ENCODE peak calls at places on chromosome 11, in seven cellular contexts. Q is IMR-90, I is ovary, D is A549, A is NB4, N is HCT116, P is right lobe of liver. S is an unnamed sample.

GRCh38 chr11:7572001-7572712 is 58.4 kb downstream of the PPFIBP2 start:
- DNase-seq in I (no peak), A (no peak), N (no peak), Q (peak), P (no peak), D (peak), S (no peak)

GRCh38 chr11:8810331-8811301 is 100.4 kb upstream of the AKIP1 start:
- DNase-seq in P (peak), Q (peak), D (no peak), I (peak), A (no peak), N (no peak), S (peak)

GRCh38 chr11:69647349-69647748 is 6.4 kb downstream of the CCND1 start:
- DNase-seq in P (peak), A (no peak), I (no peak), D (no peak), Q (no peak), N (no peak), S (no peak)

GRCh38 chr11:27237641-27238040 is 125.4 kb downstream of the CCDC34 start:
- DNase-seq in D (no peak), Q (no peak), N (no peak), A (no peak), I (no peak), P (no peak), S (no peak)

GRCh38 chr11:81874627-81875026 is 859.0 kb downstream of the FAM181B start:
- DNase-seq in N (no peak), I (no peak), Q (no peak), D (no peak), P (no peak), A (no peak), S (no peak)

GRCh38 chr11:20060180-20060579 is 100.1 kb downstream of the DBX1 start:
- DNase-seq in P (no peak), D (no peak), I (no peak), A (no peak), Q (no peak), N (no peak), S (no peak)

GRCh38 chr11:1177020-1177770 is 19.4 kb downstream of the MUC5AC start:
- DNase-seq in I (no peak), D (no peak), N (no peak), P (peak), A (no peak), Q (no peak), S (no peak)

GRCh38 chr11:61627831-61628753 is 47.2 kb upstream of the SYT7 start:
- DNase-seq in D (peak), Q (peak), A (peak), N (peak), I (peak), P (peak), S (peak)

GRCh38 chr11:47511927-47512326 is 41.0 kb downstream of the CELF1 start:
- DNase-seq in A (no peak), D (no peak), Q (no peak), I (no peak), N (no peak), P (no peak), S (no peak)

GRCh38 chr11:70063555-70063954 is 14.6 kb upstream of the ANO1 start:
- DNase-seq in Q (no peak), A (no peak), P (no peak), D (no peak), N (peak), I (no peak), S (peak)

GRCh38 chr11:77197626-77198320 is 69.7 kb downstream of the MYO7A start:
- DNase-seq in A (no peak), I (peak), Q (no peak), D (no peak), P (peak), N (no peak), S (no peak)

GRCh38 chr11:70065318-70066135 is 12.6 kb upstream of the ANO1 start:
- DNase-seq in P (no peak), N (no peak), D (no peak), Q (no peak), A (no peak), I (no peak), S (no peak)

GRCh38 chr11:130472434-130472961 is 24.1 kb downstream of the ADAMTS15 start:
- DNase-seq in N (no peak), Q (no peak), I (no peak), P (no peak), A (no peak), D (no peak), S (no peak)

GRCh38 chr11:60931897-60932296 is 7.6 kb downstream of the TMEM132A start:
- DNase-seq in A (no peak), Q (no peak), D (no peak), N (no peak), I (no peak), P (no peak), S (no peak)

GRCh38 chr11:405323-405975 is 9.3 kb downstream of the SIGIRR start:
- DNase-seq in I (no peak), P (peak), N (no peak), Q (no peak), A (no peak), D (no peak), S (no peak)

GRCh38 chr11:28938091-28938490 is 829.9 kb downstream of the METTL15 start:
- DNase-seq in A (no peak), D (no peak), I (no peak), Q (peak), N (no peak), P (no peak), S (no peak)
- TF ChIP-seq POLR2A in A (no peak), D (no peak), I (no peak), Q (no peak), N (no peak), P (no peak), S (no peak)

GRCh38 chr11:116217006-116217405 is 555.8 kb downstream of the BUD13 start:
- DNase-seq in Q (peak), A (peak), I (no peak), D (peak), N (peak), P (no peak), S (no peak)
- H3K4me3 ChIP-seq in Q (no peak), A (no peak), I (no peak), D (no peak), N (no peak), P (no peak), S (no peak)

GRCh38 chr11:34114014-34114413 is 8.6 kb downstream of the NAT10 start:
- DNase-seq in I (no peak), Q (no peak), N (no peak), P (no peak), A (no peak), D (no peak), S (no peak)

GRCh38 chr11:34111722-34112270 is 6.4 kb downstream of the NAT10 start:
- DNase-seq in D (no peak), N (no peak), A (no peak), Q (no peak), I (no peak), P (no peak), S (no peak)

GRCh38 chr11:34114471-34114870 is 9.0 kb downstream of the NAT10 start:
- DNase-seq in P (no peak), I (no peak), Q (no peak), N (no peak), D (no peak), A (no peak), S (no peak)
- TF ChIP-seq CTCF in P (no peak), I (no peak), Q (no peak), N (no peak), D (no peak), A (no peak), S (no peak)

GRCh38 chr11:112016088-112016764 is 9.0 kb upstream of the DLAT start:
- DNase-seq in Q (peak), P (no peak), A (peak), I (no peak), D (no peak), N (no peak), S (no peak)

GRCh38 chr11:112013501-112014164 is 11.6 kb upstream of the DLAT start:
- DNase-seq in D (no peak), I (no peak), N (no peak), Q (no peak), A (no peak), P (no peak), S (no peak)

GRCh38 chr11:112019066-112019465 is 6.1 kb upstream of the DLAT start:
- DNase-seq in P (no peak), N (no peak), D (no peak), Q (no peak), A (no peak), I (no peak), S (no peak)

GRCh38 chr11:112017538-112017937 is 7.7 kb upstream of the DLAT start:
- DNase-seq in N (no peak), A (no peak), P (no peak), Q (peak), D (no peak), I (no peak), S (no peak)

DNA sequence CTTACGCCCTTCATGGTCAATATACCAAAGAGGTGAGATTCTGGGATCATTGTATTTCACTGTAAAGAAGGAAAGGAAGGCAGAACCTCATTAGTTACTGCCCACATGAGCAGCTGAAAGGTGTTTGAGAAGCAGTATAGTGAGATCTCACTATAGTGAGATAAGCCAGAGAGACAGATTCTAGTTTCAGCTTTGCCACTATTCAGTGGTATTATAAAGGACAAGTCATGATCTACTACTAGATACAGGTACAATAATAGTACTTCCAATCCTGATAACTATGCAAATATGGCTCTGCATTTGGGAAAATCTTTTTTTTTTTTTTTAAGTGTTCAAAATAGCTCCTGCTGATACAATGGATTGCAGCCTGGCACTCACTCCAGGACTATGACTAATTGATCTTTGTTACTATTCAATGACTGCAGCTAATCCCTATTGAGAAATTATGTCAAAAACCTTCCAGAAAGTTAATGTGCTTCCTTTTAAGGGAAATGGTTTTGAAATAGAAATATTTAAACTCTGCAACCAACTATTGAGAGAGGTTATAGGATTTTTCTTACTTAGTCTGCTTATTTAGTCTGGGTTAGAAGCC is 8.3 kb upstream of the DLAT start:
- DNase-seq in P (no peak), N (no peak), A (peak), I (no peak), D (no peak), Q (peak), S (peak)
- TF ChIP-seq POLR2A in P (no peak), N (no peak), A (no peak), I (no peak), D (no peak), Q (no peak), S (no peak)

GRCh38 chr11:57502376-57502775 is 13.1 kb downstream of the SLC43A1 start:
- DNase-seq in N (no peak), A (no peak), D (no peak), I (no peak), P (no peak), Q (no peak), S (no peak)
- H3K4me3 ChIP-seq in N (no peak), A (no peak), D (no peak), I (no peak), P (no peak), Q (no peak), S (no peak)

GRCh38 chr11:104343578-104343977 is 179.6 kb upstream of the PDGFD start:
- DNase-seq in I (no peak), N (peak), Q (peak), A (peak), P (no peak), D (peak), S (no peak)
- TF ChIP-seq CTCF in I (no peak), N (no peak), Q (peak), A (peak), P (peak), D (no peak), S (no peak)

GRCh38 chr11:123856444-123856843 is 29.0 kb downstream of the TMEM225 start:
- DNase-seq in A (no peak), Q (no peak), D (no peak), I (no peak), N (no peak), P (no peak), S (no peak)
- TF ChIP-seq POLR2A in A (no peak), Q (no peak), D (no peak), I (no peak), N (no peak), P (no peak), S (no peak)

GRCh38 chr11:15473954-15474837 is 359.5 kb downstream of the INSC start:
- DNase-seq in D (no peak), I (no peak), N (no peak), Q (no peak), A (no peak), P (no peak), S (no peak)
- H3K4me3 ChIP-seq in D (no peak), I (no peak), N (no peak), Q (no peak), A (no peak), P (no peak), S (no peak)

DNA sequence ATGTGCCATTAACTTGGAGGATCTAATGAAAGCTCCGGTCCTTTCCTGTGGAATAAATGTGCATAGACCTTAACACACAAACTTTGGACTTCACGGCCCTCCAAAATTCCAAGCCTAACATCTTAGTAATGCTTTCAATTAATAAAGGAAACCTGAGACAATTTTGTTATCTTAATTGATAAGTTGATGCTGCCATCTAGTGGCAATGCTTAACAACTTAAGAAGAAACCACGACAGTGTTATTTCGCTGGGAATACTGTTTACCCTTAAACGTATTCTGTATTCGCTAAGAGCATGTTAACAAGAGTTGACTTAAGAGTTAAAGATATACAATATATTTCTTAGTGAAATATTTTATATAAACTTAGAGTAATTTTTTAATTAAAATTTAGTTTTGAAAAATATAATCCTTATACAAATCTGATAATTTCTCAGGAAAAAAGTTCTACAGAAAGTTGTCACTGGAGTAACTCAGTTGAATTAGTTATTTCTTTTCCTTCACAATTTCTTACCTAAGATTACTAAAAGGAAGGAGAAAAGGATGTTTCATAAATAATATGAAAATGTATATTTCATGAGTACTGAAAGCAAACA is 35.0 kb upstream of the OR9G4 start:
- DNase-seq in D (peak), P (no peak), I (no peak), A (peak), Q (peak), N (peak), S (no peak)
- TF ChIP-seq CTCF in D (peak), P (peak), I (no peak), A (peak), Q (peak), N (peak), S (no peak)

S was measured in lower leg skin.